ENCODE peak calls at places on chromosome 1, in six cellular contexts. O is CD8-positive, alpha-beta memory T cell; Q is hepatocyte; H is Panc1; B is SK-N-SH; C is GM23338. J is an unnamed sample.
A peak's percentile ranks its signal among the peaks of the same experiment; 100 is the strongest.

GRCh38 chr1:39925727-39926342 is 24.1 kb upstream of the MYCL start:
- DNase-seq in O (no peak), Q (no peak), H (no peak), B (no peak), C (no peak), J (no peak)

GRCh38 chr1:228146761-228147693 is 2.7 kb upstream of the GJC2 start:
- DNase-seq in O (no peak), Q (no peak), H (no peak), B (peak; percentile 22), C (no peak), J (peak; percentile 43)

GRCh38 chr1:162631546-162632233 is 574 bp upstream of the DDR2 start:
- DNase-seq in O (no peak), Q (peak; percentile 49), H (no peak), B (peak; percentile 42), C (no peak), J (no peak)

GRCh38 chr1:188137221-188137620 is 1308.5 kb downstream of the PLA2G4A start:
- DNase-seq in O (no peak), Q (no peak), H (no peak), B (no peak), C (no peak), J (no peak)

GRCh38 chr1:39892611-39893595 is 8.8 kb downstream of the MYCL start:
- DNase-seq in O (no peak), Q (peak; percentile 52), H (no peak), B (no peak), C (peak; percentile 91), J (peak; percentile 80)

GRCh38 chr1:21821385-21822019 is 9.4 kb downstream of the LDLRAD2 start:
- DNase-seq in O (no peak), Q (no peak), H (no peak), B (peak; percentile 25), C (no peak), J (peak; percentile 43)

GRCh38 chr1:3170566-3171453 is 101.8 kb downstream of the PRDM16 start:
- DNase-seq in O (no peak), Q (peak; percentile 82), H (no peak), B (peak; percentile 89), C (no peak), J (peak; percentile 91)

GRCh38 chr1:206144605-206145004 is 27.4 kb upstream of the AVPR1B start:
- DNase-seq in O (no peak), Q (no peak), H (no peak), B (no peak), C (no peak), J (no peak)

GRCh38 chr1:101025283-101025679 is 303 bp downstream of the DPH5 start:
- DNase-seq in O (no peak), Q (peak; percentile 32), H (no peak), B (peak; percentile 29), C (peak; percentile 11), J (no peak)

GRCh38 chr1:101833312-101833711 is 163.4 kb downstream of the OLFM3 start:
- DNase-seq in O (no peak), Q (no peak), H (no peak), B (no peak), C (no peak), J (no peak)

DNA sequence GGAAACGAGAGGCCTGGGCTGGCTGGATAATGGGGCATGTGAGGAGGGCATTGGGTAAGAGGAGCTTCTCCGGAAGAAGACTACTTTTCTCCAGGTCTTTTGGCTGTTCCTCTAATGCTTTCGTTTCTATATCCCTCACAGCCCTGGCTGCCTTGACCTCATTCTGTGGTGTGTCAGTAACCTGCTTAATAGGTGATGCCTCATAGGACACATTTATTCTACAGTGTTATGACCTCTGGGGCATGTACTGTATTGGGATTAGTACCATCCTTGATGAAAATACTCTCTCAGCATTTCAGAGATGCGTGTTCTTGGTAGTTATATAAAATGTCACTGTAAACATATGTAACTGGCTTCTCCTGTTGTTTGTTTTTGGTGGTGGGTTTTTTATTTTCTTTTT is 40.1 kb downstream of the PGM1 start:
- DNase-seq in O (no peak), Q (no peak), H (no peak), B (no peak), C (no peak), J (no peak)
- H3K36me3 ChIP-seq in O (peaks cover 16% of the 10 kb centered on the region), Q (no peaks in the 10 kb centered on the region), H (no peaks in the 10 kb centered on the region), B (peaks cover 25% of the 10 kb centered on the region), C (peaks cover 19% of the 10 kb centered on the region), J (peaks cover 9% of the 10 kb centered on the region)

GRCh38 chr1:240399381-240399780 is 212.6 kb downstream of the GREM2 start:
- DNase-seq in O (no peak), Q (peak; percentile 81), H (no peak), B (no peak), C (no peak), J (no peak)
- H3K4me3 ChIP-seq in O (no peak overlapping the region), Q (no peak overlapping the region), H (no peak overlapping the region), B (no peak overlapping the region), C (no peak overlapping the region), J (no peak overlapping the region)

GRCh38 chr1:160192234-160192633 is 1.9 kb downstream of the CASQ1 start:
- DNase-seq in O (no peak), Q (no peak), H (no peak), B (no peak), C (no peak), J (peak; percentile 15)
- H3K36me3 ChIP-seq in O (no peaks in the 10 kb centered on the region), Q (no peaks in the 10 kb centered on the region), H (no peaks in the 10 kb centered on the region), B (no peaks in the 10 kb centered on the region), C (no peaks in the 10 kb centered on the region), J (no peaks in the 10 kb centered on the region)

DNA sequence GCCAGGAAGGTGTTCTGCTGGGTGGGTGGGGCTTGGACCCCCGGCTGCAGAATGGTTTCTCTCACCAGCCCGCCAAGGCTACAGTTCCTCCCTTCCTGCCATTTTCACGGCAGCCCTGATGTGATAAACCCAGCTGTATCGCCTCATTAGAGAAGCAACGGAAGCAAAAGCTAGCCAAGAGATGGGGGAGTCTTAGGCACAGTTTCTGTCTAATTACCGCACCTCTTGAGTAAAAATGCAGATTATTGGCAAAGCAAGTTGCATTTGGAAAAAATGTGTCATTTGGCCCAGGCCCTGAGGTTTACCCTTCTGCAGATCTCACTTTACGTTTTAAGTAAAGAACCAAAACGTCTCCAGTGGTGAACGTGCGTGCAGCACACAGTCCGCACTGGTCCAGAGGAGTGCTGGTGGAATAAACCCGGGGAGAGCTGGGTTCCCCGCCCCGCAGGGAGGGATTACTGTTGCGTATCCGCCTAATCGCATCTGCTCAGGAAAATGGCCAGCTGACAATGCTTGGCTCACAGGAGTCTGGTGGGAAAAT is 109.9 kb downstream of the GALNT2 start:
- DNase-seq in O (no peak), Q (no peak), H (no peak), B (peak; percentile 87), C (no peak), J (no peak)
- H3K4me3 ChIP-seq in O (no peak overlapping the region), Q (no peak overlapping the region), H (no peak overlapping the region), B (peak overlapping the region; percentile 30), C (no peak overlapping the region), J (no peak overlapping the region)

GRCh38 chr1:150826299-150826698 is 18.2 kb upstream of the CTSK start:
- DNase-seq in O (no peak), Q (no peak), H (no peak), B (no peak), C (no peak), J (no peak)
- H3K36me3 ChIP-seq in O (peaks cover 37% of the 10 kb centered on the region), Q (peaks cover 3% of the 10 kb centered on the region), H (peaks cover 46% of the 10 kb centered on the region), B (peaks cover 61% of the 10 kb centered on the region), C (peaks cover 27% of the 10 kb centered on the region), J (peaks cover 7% of the 10 kb centered on the region)

GRCh38 chr1:201020040-201020591 is 3.4 kb downstream of the KIF21B start:
- DNase-seq in O (peak; percentile 22), Q (no peak), H (no peak), B (no peak), C (peak; percentile 45), J (peak; percentile 69)
- H3K4me3 ChIP-seq in O (peak overlapping the region; percentile 92), Q (no peak overlapping the region), H (no peak overlapping the region), B (no peak overlapping the region), C (peak overlapping the region; percentile 82), J (no peak overlapping the region)

DNA sequence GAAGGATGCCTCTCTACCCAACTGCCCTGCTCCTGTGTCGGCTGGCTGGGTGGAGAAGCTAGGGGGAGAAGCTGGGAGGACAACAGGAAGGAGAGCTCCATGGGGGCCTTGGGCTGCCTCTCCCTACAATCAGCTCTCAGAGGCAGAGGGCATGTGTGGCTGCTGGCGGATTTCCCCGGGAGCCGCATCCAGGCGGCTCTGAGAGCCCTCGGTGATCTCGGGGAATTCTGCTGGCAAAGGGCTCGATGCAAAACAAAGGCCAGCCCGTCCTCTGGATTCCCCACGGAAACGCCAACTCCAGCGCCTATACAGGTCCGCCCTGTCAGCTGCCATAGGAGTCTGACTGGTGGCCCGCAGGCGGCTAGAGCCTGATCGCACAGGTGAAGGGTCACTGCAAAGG is 26.4 kb upstream of the EVA1B start:
- DNase-seq in O (no peak), Q (no peak), H (no peak), B (no peak), C (no peak), J (no peak)
- H3K36me3 ChIP-seq in O (peaks cover 32% of the 10 kb centered on the region), Q (no peaks in the 10 kb centered on the region), H (peaks cover 11% of the 10 kb centered on the region), B (peaks cover 30% of the 10 kb centered on the region), C (peaks cover 8% of the 10 kb centered on the region), J (peaks cover 27% of the 10 kb centered on the region)